ENCODE peak calls at places on chromosome 15, in eight cellular contexts. B is ureter; O is activated CD4-positive, CD25-positive, alpha-beta regulatory T cell; N is MCF 10A; H is activated CD8-positive, alpha-beta memory T cell treated with anti-CD3 and anti-CD28 coated beads for 1 hour; X is neural crest cell; E is psoas muscle; L is EH. S is an unnamed sample.

GRCh38 chr15:72136170-72137051 is 18.2 kb downstream of the SENP8 start:
- DNase-seq in H (no peak), E (no peak), L (no peak), N (peak), O (no peak), B (no peak), X (no peak), S (no peak)

GRCh38 chr15:74173545-74174215 is at the start of gene ISLR:
- DNase-seq in X (no peak), L (peak), E (peak), B (peak), H (no peak), N (no peak), O (no peak), S (no peak)

GRCh38 chr15:100596792-100597191 is 5.2 kb downstream of the LINS1 start:
- DNase-seq in B (no peak), E (no peak), O (peak), X (no peak), H (peak), N (peak), L (no peak), S (peak)

GRCh38 chr15:65212097-65212496 is 824 bp upstream of the CILP start:
- DNase-seq in N (peak), L (no peak), O (peak), E (no peak), H (no peak), X (no peak), B (no peak), S (no peak)

GRCh38 chr15:63041402-63041977 is 1.1 kb upstream of the TPM1 start:
- DNase-seq in B (no peak), N (no peak), O (no peak), E (no peak), X (no peak), L (no peak), H (no peak), S (no peak)

GRCh38 chr15:90915808-90916440 is 12.8 kb downstream of the MAN2A2 start:
- DNase-seq in L (no peak), O (no peak), H (no peak), B (no peak), N (no peak), E (peak), X (no peak), S (no peak)

GRCh38 chr15:66043264-66043663 is 174.0 kb downstream of the RAB11A start:
- DNase-seq in B (no peak), E (no peak), N (no peak), L (no peak), H (no peak), X (no peak), O (no peak), S (no peak)

GRCh38 chr15:64904189-64904588 is 7.5 kb upstream of the ANKDD1A start:
- DNase-seq in E (no peak), X (no peak), L (no peak), O (no peak), H (no peak), B (no peak), N (no peak), S (no peak)

GRCh38 chr15:66901336-66902100 is 163.9 kb upstream of the SMAD3 start:
- DNase-seq in B (no peak), O (no peak), L (peak), X (no peak), E (no peak), H (no peak), N (no peak), S (no peak)

GRCh38 chr15:40340038-40340739 is 550 bp downstream of the CCDC9B start:
- DNase-seq in B (peak), E (peak), O (no peak), H (no peak), L (peak), N (peak), X (no peak), S (no peak)

GRCh38 chr15:93300796-93301195 is 211.8 kb upstream of the RGMA start:
- DNase-seq in O (no peak), B (no peak), L (no peak), E (no peak), N (peak), X (no peak), H (no peak), S (no peak)

GRCh38 chr15:81170504-81170903 is 26.2 kb upstream of the IL16 start:
- DNase-seq in N (no peak), H (no peak), X (no peak), B (no peak), E (no peak), L (no peak), O (no peak), S (no peak)

GRCh38 chr15:68775671-68776476 is 44.8 kb downstream of the ANP32A start:
- DNase-seq in E (peak), H (no peak), O (no peak), B (peak), N (no peak), X (no peak), L (peak), S (no peak)

GRCh38 chr15:52523192-52523591 is 5.5 kb downstream of the MYO5A start:
- DNase-seq in O (no peak), X (no peak), E (no peak), N (peak), L (peak), H (no peak), B (no peak), S (no peak)

GRCh38 chr15:39236375-39236774 is 344.5 kb upstream of the THBS1 start:
- DNase-seq in N (no peak), X (no peak), L (no peak), O (no peak), E (no peak), H (no peak), B (no peak), S (no peak)

GRCh38 chr15:64731807-64732151 is 43.6 kb downstream of the RBPMS2 start:
- DNase-seq in X (no peak), E (no peak), O (no peak), B (no peak), L (no peak), H (no peak), N (no peak), S (no peak)

GRCh38 chr15:57356636-57357035 is 19.7 kb upstream of the CGNL1 start:
- DNase-seq in N (no peak), O (no peak), H (no peak), E (no peak), X (no peak), B (no peak), L (peak), S (no peak)

GRCh38 chr15:43255376-43255775 is 11.4 kb downstream of the TGM5 start:
- DNase-seq in H (no peak), L (no peak), E (no peak), B (no peak), N (no peak), X (no peak), O (no peak), S (no peak)

GRCh38 chr15:77642019-77642418 is 9.3 kb upstream of the LINGO1 start:
- DNase-seq in L (no peak), H (no peak), B (no peak), X (no peak), N (no peak), E (no peak), O (no peak), S (no peak)

GRCh38 chr15:69613182-69613581 is 160.6 kb downstream of the RPLP1 start:
- DNase-seq in O (no peak), E (no peak), X (no peak), B (no peak), H (no peak), N (no peak), L (no peak), S (no peak)

GRCh38 chr15:56242576-56243116 is 1.0 kb downstream of the RFX7 start:
- DNase-seq in E (no peak), O (no peak), X (no peak), L (peak), N (peak), B (no peak), H (no peak), S (peak)

GRCh38 chr15:101029971-101030661 is 111.0 kb downstream of the LRRK1 start:
- DNase-seq in E (no peak), X (peak), H (no peak), N (no peak), L (no peak), B (peak), O (no peak), S (no peak)

GRCh38 chr15:91860498-91860897 is 7.0 kb downstream of the SLCO3A1 start:
- DNase-seq in X (no peak), L (no peak), H (no peak), B (no peak), N (no peak), O (no peak), E (no peak), S (no peak)

GRCh38 chr15:94164202-94164807 is 67.1 kb upstream of the MCTP2 start:
- DNase-seq in H (peak), N (peak), B (peak), X (peak), L (peak), O (peak), E (no peak), S (peak)

GRCh38 chr15:98062869-98063268 is 102.4 kb downstream of the ARRDC4 start:
- DNase-seq in E (no peak), L (no peak), B (no peak), X (no peak), N (no peak), O (no peak), H (no peak), S (no peak)

GRCh38 chr15:98649996-98650870 is 1.9 kb downstream of the IGF1R start:
- DNase-seq in O (no peak), B (no peak), X (peak), L (peak), H (no peak), N (no peak), E (peak), S (no peak)

GRCh38 chr15:20106026-20106425 is 435.6 kb downstream of the GOLGA6L6 start:
- DNase-seq in X (no peak), L (peak), E (peak), O (no peak), B (peak), N (peak), H (no peak), S (no peak)

GRCh38 chr15:38842991-38843610 is 278.5 kb upstream of the RASGRP1 start:
- DNase-seq in X (no peak), E (no peak), N (no peak), L (peak), O (no peak), B (no peak), H (no peak), S (no peak)

GRCh38 chr15:38564557-38565286 is at the start of gene RASGRP1:
- DNase-seq in O (peak), N (peak), B (peak), E (peak), L (peak), X (peak), H (peak), S (peak)

GRCh38 chr15:86915811-86916331 is 836.2 kb downstream of the AGBL1 start:
- DNase-seq in X (peak), L (peak), N (peak), O (no peak), E (no peak), H (no peak), B (no peak), S (no peak)

S was measured in NK-92 treated with Interleukin-12 subunit alpha and Interleukin-12 subunit beta, amount 100 ng/mL, for 24 hours.